ENCODE peak calls at places on chromosome 4, in four cellular contexts. E is mesenchymal stem cell; O is tibial nerve; W is CD8-positive, alpha-beta memory T cell. P is an unnamed sample. For H3K27me3 and H3K36me3, the result is how much of the 10 kb centered on the place peaks cover.

GRCh38 chr4:157076578-157076947 is 613 bp downstream of the GLRB start:
- DNase-seq in E (no peak), W (no peak), O (no peak), P (no peak)

GRCh38 chr4:83360018-83360417 is 25.4 kb upstream of the HPSE start:
- DNase-seq in W (no peak), O (no peak), E (no peak), P (no peak)

GRCh38 chr4:187603093-187603395 is 392.5 kb upstream of the ZFP42 start:
- DNase-seq in W (no peak), E (peak), O (no peak), P (no peak)

GRCh38 chr4:142595222-142595871 is 250.8 kb downstream of the INPP4B start:
- DNase-seq in O (no peak), W (no peak), E (no peak), P (no peak)

GRCh38 chr4:168737441-168738176 is 240.8 kb downstream of the PALLD start:
- DNase-seq in O (no peak), W (no peak), E (peak), P (no peak)

GRCh38 chr4:41709844-41710481 is 38.6 kb downstream of the PHOX2B start:
- DNase-seq in W (no peak), O (no peak), E (peak), P (no peak)

GRCh38 chr4:139506774-139507173 is 49.2 kb downstream of the SETD7 start:
- DNase-seq in O (no peak), W (no peak), E (no peak), P (no peak)

GRCh38 chr4:55398461-55398860 is 2.7 kb downstream of the TMEM165 start:
- DNase-seq in W (no peak), O (no peak), E (peak), P (no peak)

GRCh38 chr4:31241504-31241903 is 521.3 kb downstream of the PCDH7 start:
- DNase-seq in E (no peak), O (no peak), W (no peak), P (no peak)

GRCh38 chr4:87353592-87353991 is 30.9 kb upstream of the HSD17B13 start:
- DNase-seq in W (peak), O (peak), E (peak), P (peak)

GRCh38 chr4:98643760-98644159 is 14.7 kb downstream of the TSPAN5 start:
- DNase-seq in O (no peak), E (no peak), W (no peak), P (no peak)

GRCh38 chr4:183362036-183362435 is 39.8 kb upstream of the CLDN24 start:
- DNase-seq in E (no peak), W (no peak), O (no peak), P (no peak)

GRCh38 chr4:39320381-39321115 is 45.6 kb downstream of the RFC1 start:
- DNase-seq in W (no peak), O (no peak), E (peak), P (no peak)

GRCh38 chr4:132839070-132839469 is 310.0 kb upstream of the PCDH10 start:
- DNase-seq in E (no peak), W (no peak), O (no peak), P (no peak)

GRCh38 chr4:18020671-18021469 is 685 bp downstream of the LCORL start:
- DNase-seq in O (peak), E (peak), W (peak), P (no peak)

GRCh38 chr4:147830987-147831386 is 99.1 kb downstream of the ARHGAP10 start:
- DNase-seq in O (no peak), E (peak), W (no peak), P (no peak)

GRCh38 chr4:108272566-108272965 is 103.8 kb upstream of the LEF1 start:
- DNase-seq in E (peak), O (no peak), W (no peak), P (no peak)

GRCh38 chr4:152696764-152697250 is 17.0 kb upstream of the TMEM154 start:
- DNase-seq in W (no peak), O (peak), E (peak), P (peak)

GRCh38 chr4:80610845-80611244 is 275.3 kb downstream of the CFAP299 start:
- DNase-seq in O (no peak), W (no peak), E (no peak), P (no peak)

GRCh38 chr4:142817442-142817841 is 28.7 kb downstream of the INPP4B start:
- DNase-seq in W (no peak), E (peak), O (peak), P (no peak)

GRCh38 chr4:16417198-16417597 is 190.9 kb upstream of the TAPT1 start:
- DNase-seq in O (no peak), E (no peak), W (no peak), P (no peak)

GRCh38 chr4:83855044-83855443 is 319.1 kb downstream of the GPAT3 start:
- DNase-seq in W (no peak), O (no peak), E (peak), P (no peak)

GRCh38 chr4:120769227-120769626 is 153.3 kb downstream of the PRDM5 start:
- DNase-seq in E (peak), O (no peak), W (no peak), P (no peak)

GRCh38 chr4:186032259-186032658 is 36.7 kb upstream of the TLR3 start:
- DNase-seq in E (no peak), O (no peak), W (no peak), P (no peak)

GRCh38 chr4:87046111-87046510 is 111.3 kb downstream of the AFF1 start:
- DNase-seq in O (no peak), W (no peak), E (no peak), P (no peak)

GRCh38 chr4:575281-576141 is 584 bp downstream of the TMEM271 start:
- DNase-seq in W (no peak), E (peak), O (no peak), P (no peak)
- H3K27me3 ChIP-seq in W (under half), E (half or more), O (under half), P (under half)

DNA sequence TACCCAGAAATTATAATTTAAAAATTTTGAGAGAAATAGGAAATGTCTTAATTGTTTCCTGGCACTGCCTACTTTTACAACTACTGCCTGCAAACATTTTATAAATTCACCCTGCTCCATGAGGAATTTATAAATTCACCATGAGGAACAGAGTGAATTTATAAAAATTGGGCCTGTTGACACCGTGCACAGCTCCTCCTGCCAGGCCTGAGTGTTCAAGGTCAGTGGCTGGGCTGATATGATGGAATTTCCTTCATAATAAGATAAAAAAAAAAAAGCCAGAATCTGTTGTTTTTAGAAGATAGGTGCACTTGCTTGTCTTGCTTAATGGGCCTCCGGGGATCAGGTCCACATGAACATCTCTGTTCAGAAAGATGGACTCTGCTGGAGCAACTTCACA is 151.7 kb upstream of the RASGEF1B start:
- DNase-seq in W (no peak), E (no peak), O (no peak), P (no peak)
- H3K27ac ChIP-seq in W (no peak), E (no peak), O (no peak), P (no peak)

GRCh38 chr4:8817081-8817812 is 54.4 kb downstream of the HMX1 start:
- DNase-seq in W (no peak), E (no peak), O (no peak), P (peak)

GRCh38 chr4:8817813-8818062 is 53.9 kb downstream of the HMX1 start:
- DNase-seq in W (no peak), O (no peak), E (no peak), P (no peak)

GRCh38 chr4:8819421-8820177 is 52.0 kb downstream of the HMX1 start:
- DNase-seq in W (no peak), E (no peak), O (no peak), P (peak)

GRCh38 chr4:8819019-8819418 is 52.6 kb downstream of the HMX1 start:
- DNase-seq in W (no peak), O (no peak), E (no peak), P (no peak)

GRCh38 chr4:8818063-8818881 is 53.4 kb downstream of the HMX1 start:
- DNase-seq in W (no peak), O (no peak), E (no peak), P (no peak)
- H3K36me3 ChIP-seq in W (under half), O (under half), E (under half), P (under half)

GRCh38 chr4:146640459-146641061 is 1.9 kb downstream of the POU4F2 start:
- DNase-seq in E (no peak), O (no peak), W (no peak), P (no peak)
- H3K27me3 ChIP-seq in E (half or more), O (under half), W (under half), P (under half)

GRCh38 chr4:7823416-7823824 is 116.2 kb downstream of the AFAP1 start:
- DNase-seq in O (peak), E (no peak), W (no peak), P (no peak)
- H3K27ac ChIP-seq in O (peak), E (peak), W (no peak), P (no peak)

GRCh38 chr4:3123201-3123671 is 48.8 kb downstream of the HTT start:
- DNase-seq in O (no peak), E (peak), W (no peak), P (no peak)

GRCh38 chr4:3118281-3118680 is 43.8 kb downstream of the HTT start:
- DNase-seq in E (no peak), W (no peak), O (no peak), P (no peak)

GRCh38 chr4:3122081-3122563 is 47.6 kb downstream of the HTT start:
- DNase-seq in O (no peak), W (no peak), E (peak), P (no peak)

GRCh38 chr4:3121596-3121995 is 47.1 kb downstream of the HTT start:
- DNase-seq in O (no peak), E (no peak), W (no peak), P (no peak)

GRCh38 chr4:3121110-3121509 is 46.6 kb downstream of the HTT start:
- DNase-seq in E (no peak), O (no peak), W (no peak), P (no peak)
- H3K36me3 ChIP-seq in E (under half), O (half or more), W (under half), P (under half)

DNA sequence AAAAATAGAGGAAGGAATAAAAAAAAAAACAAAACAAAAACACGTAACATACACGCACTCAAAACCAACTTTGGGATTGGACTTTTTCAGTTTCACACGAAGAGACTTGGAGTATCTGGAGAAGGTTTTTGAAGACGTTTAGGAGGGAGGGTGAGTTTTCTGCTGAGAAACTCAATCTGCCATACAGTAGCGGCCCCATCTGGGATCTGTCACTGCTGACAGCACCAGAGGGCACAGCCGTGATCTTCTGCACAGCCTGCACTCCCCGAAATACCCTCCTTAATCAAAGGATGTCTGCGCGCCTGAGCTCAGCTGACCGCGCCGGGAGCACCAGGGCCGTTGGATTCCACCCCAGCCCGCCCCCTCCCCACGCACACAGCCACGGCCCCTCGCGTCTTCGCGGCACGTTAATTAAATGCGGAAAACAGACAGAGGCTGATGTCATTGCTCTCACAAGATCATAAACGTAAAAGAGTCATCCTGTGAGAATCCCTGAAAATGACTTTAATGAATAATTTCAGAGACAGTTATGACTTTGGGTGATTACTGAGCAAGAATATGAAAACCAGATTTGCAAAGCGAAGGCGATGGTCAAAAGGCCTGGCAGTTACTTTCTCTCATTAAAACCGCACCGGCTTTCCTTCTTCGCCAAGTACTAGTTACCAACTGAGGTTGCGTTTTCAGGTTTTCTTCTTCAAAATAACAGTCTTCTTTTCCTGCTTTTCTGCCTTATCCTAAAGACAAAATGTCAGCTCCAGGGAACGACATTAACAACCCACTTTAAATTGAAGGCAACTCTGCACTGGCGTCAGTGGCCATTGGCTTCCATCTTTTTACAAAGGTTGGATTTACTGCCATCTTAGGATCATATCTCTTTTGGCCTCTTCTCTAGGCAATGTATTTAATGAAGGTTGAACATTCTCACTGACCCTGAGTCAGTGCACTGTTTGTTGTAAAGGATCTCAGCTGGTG is 10.6 kb downstream of the HAND2 start:
- DNase-seq in E (peak), O (no peak), W (no peak), P (no peak)
- H3K27me3 ChIP-seq in E (half or more), O (under half), W (half or more), P (half or more)

DNA sequence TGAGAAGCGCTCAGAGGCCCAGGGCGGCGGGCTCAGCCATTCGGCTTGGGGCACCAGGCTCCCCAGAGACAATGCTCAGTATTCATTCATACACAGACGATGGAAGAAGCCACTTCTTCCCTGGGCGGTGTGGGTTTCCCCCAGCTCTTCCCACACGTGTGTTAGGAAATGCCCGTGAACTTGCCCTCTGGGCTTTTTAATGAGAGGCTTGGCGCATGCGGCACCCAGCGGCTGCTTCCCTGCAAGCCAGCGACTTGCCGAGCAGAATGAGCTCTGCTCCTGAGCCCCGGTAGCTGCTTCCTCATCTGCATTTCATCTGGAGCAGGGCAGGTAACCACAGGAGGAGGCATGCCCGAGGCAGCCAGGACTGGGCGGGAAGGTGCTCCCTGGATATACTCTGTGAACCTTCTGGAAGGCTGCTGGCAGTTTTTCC is 178.6 kb downstream of the DCLK2 start:
- DNase-seq in O (no peak), E (no peak), W (no peak), P (no peak)
- H3K27ac ChIP-seq in O (no peak), E (no peak), W (no peak), P (no peak)

DNA sequence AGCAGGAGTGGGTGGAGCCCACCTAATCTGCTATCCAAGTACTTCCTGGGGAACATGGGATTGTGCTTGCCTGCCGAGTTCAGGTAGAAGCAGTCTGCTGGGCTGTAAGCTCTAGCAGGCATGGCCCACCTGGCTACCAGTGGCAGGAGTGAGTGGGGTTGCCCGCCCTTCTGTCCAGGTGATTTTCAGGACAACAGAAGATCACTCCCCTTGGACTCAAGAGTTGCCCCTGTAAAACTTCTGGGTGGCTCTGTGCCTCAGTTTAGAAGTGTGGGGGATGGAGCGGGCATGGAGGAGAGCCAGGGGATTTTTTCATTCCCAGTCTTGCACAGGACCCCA is 43.5 kb downstream of the NDST3 start:
- DNase-seq in E (no peak), O (no peak), W (no peak), P (no peak)
- H3K36me3 ChIP-seq in E (under half), O (under half), W (under half), P (under half)

P was measured in CD8-positive, alpha-beta T cell.